ENCODE peak calls at places on chromosomes 1 and 21, in five cellular contexts. R is IMR-90, G is A549, C is HepG2, H is GM12878. F is an unnamed sample.

GRCh38 chr1:61808968-61809367 is 66.7 kb downstream of the PATJ start:
- DNase-seq in R (peak), G (no peak), C (no peak), H (no peak), F (peak)

GRCh38 chr1:3662080-3662671 is 9.9 kb downstream of the TP73 start:
- DNase-seq in R (no peak), G (no peak), C (no peak), H (no peak), F (no peak)

GRCh38 chr1:56803561-56804156 is 15.5 kb downstream of the FYB2 start:
- DNase-seq in R (peak), G (peak), C (peak), H (no peak), F (peak)

GRCh38 chr1:168743001-168743400 is 14.0 kb upstream of the DPT start:
- DNase-seq in R (no peak), G (no peak), C (no peak), H (no peak), F (no peak)

GRCh38 chr1:214694769-214695168 is 91.8 kb downstream of the CENPF start:
- DNase-seq in R (no peak), G (no peak), C (no peak), H (no peak), F (no peak)

GRCh38 chr21:32795376-32795775 is 23.8 kb upstream of the PAXBP1 start:
- DNase-seq in R (no peak), G (no peak), C (no peak), H (no peak), F (no peak)

GRCh38 chr1:61287014-61287413 is 204.7 kb downstream of the NFIA start:
- DNase-seq in R (peak), G (no peak), C (peak), H (no peak), F (no peak)

GRCh38 chr1:207151920-207152319 is 47.9 kb downstream of the C4BPA start:
- DNase-seq in R (no peak), G (no peak), C (no peak), H (no peak), F (no peak)

GRCh38 chr21:32940079-32941014 is 85.4 kb upstream of the OLIG2 start:
- DNase-seq in R (peak), G (peak), C (peak), H (no peak), F (peak)

GRCh38 chr1:18972531-18972930 is 16.1 kb upstream of the IFFO2 start:
- DNase-seq in R (peak), G (no peak), C (no peak), H (no peak), F (no peak)

GRCh38 chr1:77280962-77281361 is 857 bp upstream of the AK5 start:
- DNase-seq in R (no peak), G (no peak), C (no peak), H (no peak), F (no peak)

GRCh38 chr1:166819982-166820381 is 19.3 kb upstream of the POGK start:
- DNase-seq in R (no peak), G (no peak), C (no peak), H (no peak), F (no peak)

GRCh38 chr1:233945573-233945972 is 41.1 kb downstream of the SLC35F3 start:
- DNase-seq in R (no peak), G (no peak), C (no peak), H (peak), F (no peak)

GRCh38 chr1:82778612-82779011 is 977.9 kb downstream of the ADGRL2 start:
- DNase-seq in R (no peak), G (no peak), C (no peak), H (no peak), F (peak)

GRCh38 chr1:204171751-204172178 is 5.6 kb upstream of the REN start:
- DNase-seq in R (peak), G (peak), C (peak), H (no peak), F (no peak)

GRCh38 chr1:212437179-212437798 is 4.6 kb downstream of the NENF start:
- DNase-seq in R (no peak), G (no peak), C (no peak), H (no peak), F (no peak)

GRCh38 chr1:20090641-20091040 is 20.6 kb downstream of the PLA2G5 start:
- DNase-seq in R (no peak), G (no peak), C (no peak), H (no peak), F (no peak)

GRCh38 chr1:61447339-61448016 is 277.5 kb downstream of the TM2D1 start:
- DNase-seq in R (no peak), G (no peak), C (no peak), H (no peak), F (no peak)

GRCh38 chr1:30654188-30654587 is 69.2 kb downstream of the MATN1 start:
- DNase-seq in R (no peak), G (no peak), C (no peak), H (no peak), F (no peak)

GRCh38 chr1:80533178-80533577 is 1267.6 kb upstream of the ADGRL2 start:
- DNase-seq in R (no peak), G (no peak), C (no peak), H (no peak), F (no peak)

GRCh38 chr1:96927125-96927524 is 205.5 kb downstream of the PTBP2 start:
- DNase-seq in R (peak), G (no peak), C (no peak), H (no peak), F (no peak)

GRCh38 chr1:201103666-201104065 is 8.6 kb downstream of the CACNA1S start:
- DNase-seq in R (no peak), G (no peak), C (no peak), H (no peak), F (no peak)

GRCh38 chr1:201104141-201104540 is 8.1 kb downstream of the CACNA1S start:
- DNase-seq in R (no peak), G (no peak), C (no peak), H (no peak), F (no peak)

GRCh38 chr1:201098992-201099391 is 13.2 kb downstream of the CACNA1S start:
- DNase-seq in R (no peak), G (no peak), C (no peak), H (no peak), F (no peak)

GRCh38 chr1:201096977-201097856 is 15.0 kb downstream of the CACNA1S start:
- DNase-seq in R (no peak), G (no peak), C (no peak), H (no peak), F (no peak)

GRCh38 chr1:201100169-201100930 is 11.9 kb downstream of the CACNA1S start:
- DNase-seq in R (no peak), G (no peak), C (no peak), H (no peak), F (no peak)
- TF ChIP-seq BHLHE40 in R (no peak), G (no peak), C (no peak), H (no peak), F (no peak)

GRCh38 chr1:239107676-239108075 is 278.7 kb upstream of the CHRM3 start:
- DNase-seq in R (no peak), G (no peak), C (no peak), H (no peak), F (no peak)

GRCh38 chr1:239112092-239112491 is 274.3 kb upstream of the CHRM3 start:
- DNase-seq in R (no peak), G (no peak), C (no peak), H (no peak), F (no peak)

GRCh38 chr1:239112536-239112935 is 273.8 kb upstream of the CHRM3 start:
- DNase-seq in R (no peak), G (no peak), C (no peak), H (no peak), F (no peak)
- TF ChIP-seq BHLHE40 in R (no peak), G (no peak), C (no peak), H (no peak), F (no peak)

DNA sequence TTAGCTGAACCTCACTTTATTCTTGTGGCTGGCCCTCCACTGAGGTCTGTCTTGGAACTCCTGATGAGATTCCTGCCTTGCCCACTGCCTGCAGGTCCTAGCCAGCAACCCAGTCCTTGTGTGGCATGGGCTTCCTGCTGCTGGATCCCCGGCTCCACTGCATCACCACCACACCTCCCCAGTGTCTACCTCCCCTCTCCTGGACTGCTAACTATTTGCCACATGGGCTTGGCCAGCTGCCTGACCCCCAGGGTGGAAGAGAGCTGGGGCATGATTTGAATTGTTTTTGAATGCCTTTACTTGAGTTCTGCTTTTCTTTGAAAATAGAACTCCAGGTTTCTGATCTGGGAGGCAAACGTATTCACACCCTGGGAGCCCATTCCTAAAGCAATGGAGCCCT is 41.2 kb downstream of the SPAG17 start:
- DNase-seq in R (no peak), G (no peak), C (no peak), H (no peak), F (no peak)
- TF ChIP-seq BHLHE40 in R (no peak), G (no peak), C (no peak), H (no peak), F (no peak)

DNA sequence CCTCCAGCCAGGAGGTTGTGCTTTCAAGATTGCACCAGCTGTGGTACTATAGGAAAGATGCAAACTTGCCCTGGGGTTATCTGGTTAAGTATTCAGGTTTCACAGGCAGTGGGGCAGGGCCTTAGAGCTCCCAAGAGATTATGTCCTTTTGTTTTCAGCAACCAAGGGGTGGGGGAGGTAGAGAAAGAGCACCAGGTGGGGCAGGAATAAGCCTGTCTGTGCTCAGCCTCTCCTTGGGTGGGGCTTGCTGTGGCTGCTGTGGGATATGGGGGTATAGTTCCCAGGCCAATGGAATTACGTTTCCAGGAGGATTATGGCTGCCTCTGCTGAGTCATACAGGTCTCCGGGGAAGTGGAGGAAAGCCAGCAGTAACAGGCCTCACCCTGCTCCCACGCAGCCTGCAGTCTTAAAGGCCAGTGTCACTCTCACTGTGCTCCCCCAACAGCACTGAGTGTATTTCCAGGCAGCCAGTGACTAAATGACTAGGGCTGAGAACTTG is 508.6 kb downstream of the RWDD3 start:
- DNase-seq in R (peak), G (no peak), C (no peak), H (no peak), F (no peak)
- TF ChIP-seq BHLHE40 in R (no peak), G (no peak), C (no peak), H (no peak), F (no peak)

GRCh38 chr1:14817223-14818170 is 219.0 kb downstream of the KAZN start:
- DNase-seq in R (no peak), G (no peak), C (no peak), H (no peak), F (no peak)

GRCh38 chr1:14811573-14811972 is 213.1 kb downstream of the KAZN start:
- DNase-seq in R (no peak), G (no peak), C (no peak), H (no peak), F (no peak)

GRCh38 chr1:14810631-14811325 is 212.3 kb downstream of the KAZN start:
- DNase-seq in R (no peak), G (no peak), C (no peak), H (no peak), F (no peak)

GRCh38 chr1:14812189-14812588 is 213.7 kb downstream of the KAZN start:
- DNase-seq in R (no peak), G (no peak), C (no peak), H (no peak), F (no peak)

GRCh38 chr1:14815175-14815882 is 216.8 kb downstream of the KAZN start:
- DNase-seq in R (peak), G (no peak), C (no peak), H (no peak), F (no peak)
- TF ChIP-seq BHLHE40 in R (no peak), G (no peak), C (no peak), H (no peak), F (no peak)

GRCh38 chr21:45577806-45578801 is 35.9 kb upstream of the SLC19A1 start:
- DNase-seq in R (no peak), G (no peak), C (peak), H (no peak), F (no peak)
- TF ChIP-seq BHLHE40 in R (no peak), G (no peak), C (peak), H (no peak), F (no peak)

GRCh38 chr1:231518485-231519035 is 9.9 kb upstream of the TSNAX start:
- DNase-seq in R (no peak), G (no peak), C (no peak), H (no peak), F (no peak)

GRCh38 chr1:231519166-231519565 is 9.3 kb upstream of the TSNAX start:
- DNase-seq in R (peak), G (no peak), C (no peak), H (no peak), F (no peak)

GRCh38 chr1:231517076-231517475 is 11.4 kb upstream of the TSNAX start:
- DNase-seq in R (no peak), G (no peak), C (no peak), H (no peak), F (no peak)

GRCh38 chr1:231512147-231512698 is 16.2 kb upstream of the TSNAX start:
- DNase-seq in R (peak), G (peak), C (peak), H (peak), F (no peak)

GRCh38 chr1:231515748-231516147 is 12.7 kb upstream of the TSNAX start:
- DNase-seq in R (no peak), G (no peak), C (no peak), H (peak), F (no peak)
- TF ChIP-seq BHLHE40 in R (no peak), G (no peak), C (no peak), H (no peak), F (no peak)

GRCh38 chr1:103125219-103125618 is 16.9 kb upstream of the COL11A1 start:
- DNase-seq in R (no peak), G (no peak), C (no peak), H (no peak), F (no peak)

GRCh38 chr1:103129255-103129654 is 20.9 kb upstream of the COL11A1 start:
- DNase-seq in R (peak), G (no peak), C (no peak), H (no peak), F (no peak)

GRCh38 chr1:103129796-103130195 is 21.5 kb upstream of the COL11A1 start:
- DNase-seq in R (no peak), G (no peak), C (no peak), H (no peak), F (no peak)
- TF ChIP-seq BHLHE40 in R (no peak), G (no peak), C (no peak), H (no peak), F (no peak)

F was measured in HEK293T.